ENCODE peak calls at places on chromosomes 13 and 19, in eight cellular contexts. K is GM12878; N is stimulated activated CD4-positive, alpha-beta T cell treated with anti-CD3 and anti-CD28 coated beads, Interleukin-1b, Interleukin-23, amount 100 ng/mL, for 1 hour; P is thoracic aorta; A is hepatic stellate cell; B is left cardiac atrium; I is neural progenitor cell; E is midbrain. R is an unnamed sample.

GRCh38 chr13:40187324-40187795 is 479.1 kb downstream of the FOXO1 start:
- DNase-seq in A (no peak), E (no peak), K (no peak), P (no peak), I (no peak), B (no peak), N (no peak), R (peak)

GRCh38 chr19:54273811-54274210 is 7.1 kb downstream of the LILRB2 start:
- DNase-seq in E (no peak), P (no peak), K (no peak), A (no peak), B (no peak), N (no peak), I (no peak), R (no peak)

GRCh38 chr19:10424011-10424637 is 3.8 kb downstream of the PDE4A start:
- DNase-seq in N (peak), P (no peak), E (peak), K (no peak), B (peak), I (peak), A (peak), R (peak)

GRCh38 chr13:46313441-46314257 is 73.4 kb downstream of the RUBCNL start:
- DNase-seq in N (no peak), K (no peak), E (no peak), P (no peak), I (no peak), A (no peak), B (no peak), R (no peak)

GRCh38 chr19:6587998-6588507 is 2.9 kb downstream of the CD70 start:
- DNase-seq in B (no peak), K (no peak), P (no peak), N (no peak), I (peak), A (no peak), E (no peak), R (no peak)

GRCh38 chr19:5563941-5564612 is 3.7 kb downstream of the TINCR start:
- DNase-seq in B (no peak), I (no peak), E (no peak), A (no peak), K (no peak), P (no peak), N (no peak), R (no peak)

GRCh38 chr19:45323671-45324081 is 1.0 kb upstream of the CKM start:
- DNase-seq in E (no peak), K (no peak), A (no peak), B (peak), I (peak), P (no peak), N (no peak), R (no peak)

GRCh38 chr19:47510516-47511127 is 4.2 kb downstream of the NAPA start:
- DNase-seq in P (no peak), E (no peak), N (no peak), B (no peak), A (no peak), I (no peak), K (no peak), R (no peak)

GRCh38 chr13:79988573-79988972 is 352.4 kb downstream of the SPRY2 start:
- DNase-seq in P (no peak), B (no peak), I (no peak), E (no peak), K (no peak), N (no peak), A (peak), R (no peak)

GRCh38 chr19:45440259-45440638 is 16.5 kb upstream of the ERCC1 start:
- DNase-seq in A (no peak), E (no peak), P (no peak), I (no peak), B (no peak), K (no peak), N (no peak), R (no peak)

GRCh38 chr19:13181747-13182388 is 31.7 kb downstream of the IER2 start:
- DNase-seq in K (no peak), I (no peak), B (peak), A (peak), P (no peak), E (peak), N (no peak), R (peak)

GRCh38 chr13:99356216-99357089 is 49.3 kb upstream of the GPR183 start:
- DNase-seq in K (peak), I (no peak), E (no peak), A (peak), N (no peak), P (no peak), B (no peak), R (peak)

R was measured in CD8-positive, alpha-beta memory T cell.